ENCODE peak calls at places on chromosomes 3 and 15, in five cellular contexts. D is breast epithelium, E is left ventricle myocardium inferior, V is A549, L is heart left ventricle. A is an unnamed sample.

GRCh38 chr15:53753813-53754212 is 5.7 kb downstream of the WDR72 start:
- DNase-seq in L (no peak), D (no peak), E (no peak), V (no peak), A (no peak)

GRCh38 chr15:68632101-68632500 is 53.3 kb downstream of the CORO2B start:
- DNase-seq in V (no peak), L (no peak), D (no peak), E (no peak), A (no peak)

GRCh38 chr15:33600161-33600560 is 289.4 kb downstream of the RYR3 start:
- DNase-seq in V (no peak), L (no peak), E (no peak), D (no peak), A (no peak)

GRCh38 chr15:34721802-34722795 is 32.7 kb downstream of the GJD2 start:
- DNase-seq in E (peak; percentile 73), V (peak; percentile 59), D (no peak), L (peak; percentile 88), A (peak; percentile 68)

GRCh38 chr15:65303687-65304392 is 637 bp upstream of the RNU5B-1 start:
- DNase-seq in L (peak; percentile 75), D (peak; percentile 70), V (peak; percentile 80), E (peak; percentile 66), A (peak; percentile 85)

GRCh38 chr3:189690237-189690636 is 59.0 kb downstream of the TP63 start:
- DNase-seq in D (no peak), E (no peak), V (no peak), L (no peak), A (no peak)

GRCh38 chr15:99452728-99453643 is 112.8 kb upstream of the MEF2A start:
- DNase-seq in V (no peak), D (peak; percentile 65), L (peak; percentile 96), E (peak; percentile 89), A (peak; percentile 92)

GRCh38 chr3:170331143-170331542 is 26.4 kb upstream of the SKIL start:
- DNase-seq in E (no peak), D (no peak), L (no peak), V (peak; percentile 59), A (no peak)

GRCh38 chr3:100525753-100526612 is 33.6 kb downstream of the TMEM45A start:
- DNase-seq in E (no peak), V (peak; percentile 7), L (no peak), D (peak; percentile 66), A (no peak)

GRCh38 chr3:43620953-43621405 is 832 bp downstream of the ANO10 start:
- DNase-seq in E (no peak), V (no peak), D (no peak), L (no peak), A (no peak)

GRCh38 chr15:25674948-25675347 is 188.2 kb downstream of the ATP10A start:
- DNase-seq in D (peak; percentile 55), E (peak; percentile 66), V (no peak), L (peak; percentile 56), A (no peak)

GRCh38 chr15:82646250-82647044 is 716 bp downstream of the CPEB1 start:
- DNase-seq in L (no peak), E (no peak), V (no peak), D (no peak), A (no peak)

GRCh38 chr15:29382862-29383261 is 113.2 kb upstream of the NSMCE3 start:
- DNase-seq in L (no peak), E (no peak), D (no peak), V (no peak), A (no peak)

GRCh38 chr3:124351430-124352142 is 359.7 kb upstream of the ROPN1 start:
- DNase-seq in D (no peak), E (no peak), L (peak; percentile 25), V (peak; percentile 63), A (no peak)

GRCh38 chr3:20047940-20048339 is 7.7 kb downstream of the KAT2B start:
- DNase-seq in E (no peak), V (no peak), D (no peak), L (no peak), A (no peak)

GRCh38 chr3:58388550-58389061 is 45.0 kb downstream of the PDHB start:
- DNase-seq in E (no peak), L (no peak), D (no peak), V (no peak), A (no peak)

GRCh38 chr3:121748638-121749275 is 784 bp downstream of the GOLGB1 start:
- DNase-seq in D (no peak), V (no peak), E (no peak), L (no peak), A (no peak)

GRCh38 chr3:129597792-129598381 is 8.6 kb downstream of the PLXND1 start:
- DNase-seq in L (peak; percentile 38), E (no peak), V (no peak), D (no peak), A (no peak)

GRCh38 chr3:48997714-48998637 is 7.9 kb downstream of the P4HTM start:
- DNase-seq in D (no peak), V (no peak), L (no peak), E (no peak), A (no peak)

GRCh38 chr3:42517143-42517542 is 14.7 kb downstream of the VIPR1 start:
- DNase-seq in E (no peak), D (no peak), L (peak; percentile 18), V (no peak), A (no peak)

GRCh38 chr15:52164631-52165265 is 26.4 kb downstream of the GNB5 start:
- DNase-seq in V (no peak), D (no peak), E (no peak), L (no peak), A (no peak)

GRCh38 chr15:23384371-23384770 is 29.8 kb downstream of the GOLGA8S start:
- DNase-seq in L (no peak), V (no peak), D (no peak), E (no peak), A (no peak)

GRCh38 chr3:8839607-8840325 is 70.4 kb upstream of the OXTR start:
- DNase-seq in D (no peak), L (no peak), E (no peak), V (peak; percentile 26), A (no peak)

GRCh38 chr3:46684881-46685280 is 8.6 kb downstream of the ALS2CL start:
- DNase-seq in D (no peak), V (no peak), E (no peak), L (no peak), A (no peak)

GRCh38 chr3:35486295-35486694 is 153.0 kb upstream of the ARPP21 start:
- DNase-seq in E (no peak), L (no peak), V (no peak), D (no peak), A (no peak)

GRCh38 chr3:195147649-195148121 is 123.3 kb downstream of the XXYLT1 start:
- DNase-seq in V (no peak), L (peak; percentile 61), E (peak; percentile 57), D (no peak), A (peak; percentile 86)

GRCh38 chr3:63056932-63057331 is 181.7 kb upstream of the CADPS start:
- DNase-seq in E (no peak), L (no peak), D (no peak), V (no peak), A (no peak)

GRCh38 chr3:196225763-196226364 is 9.5 kb downstream of the SLC51A start:
- DNase-seq in E (no peak), V (no peak), L (no peak), D (no peak), A (no peak)

GRCh38 chr15:98548172-98548971 is 100.0 kb upstream of the IGF1R start:
- DNase-seq in E (peak; percentile 71), D (peak; percentile 63), V (peak; percentile 72), L (peak; percentile 81), A (peak; percentile 93)

GRCh38 chr3:62371735-62372591 is 1.4 kb downstream of the FEZF2 start:
- DNase-seq in V (no peak), L (no peak), E (no peak), D (no peak), A (no peak)

GRCh38 chr15:53116169-53116568 is 326.0 kb upstream of the ONECUT1 start:
- DNase-seq in E (no peak), D (no peak), V (no peak), L (no peak), A (no peak)

GRCh38 chr15:89138999-89139612 is 50.9 kb downstream of the ABHD2 start:
- DNase-seq in L (no peak), E (no peak), D (no peak), V (no peak), A (no peak)

GRCh38 chr15:89139613-89140499 is 51.6 kb downstream of the ABHD2 start:
- DNase-seq in L (peak; percentile 65), D (no peak), V (peak; percentile 36), E (no peak), A (no peak)

GRCh38 chr15:89136084-89136806 is 48.0 kb downstream of the ABHD2 start:
- DNase-seq in V (no peak), L (no peak), E (no peak), D (no peak), A (no peak)

GRCh38 chr15:89137926-89138325 is 49.7 kb downstream of the ABHD2 start:
- DNase-seq in V (no peak), E (no peak), L (no peak), D (no peak), A (no peak)

GRCh38 chr15:89136818-89137772 is 48.8 kb downstream of the ABHD2 start:
- DNase-seq in V (no peak), E (peak; percentile 59), L (peak; percentile 76), D (no peak), A (peak; percentile 80)
- H3K27ac ChIP-seq in V (no peak overlapping the region), E (peak overlapping the region; percentile 86), L (peak overlapping the region; percentile 78), D (peak overlapping the region; percentile 89), A (peak overlapping the region; percentile 43)

DNA sequence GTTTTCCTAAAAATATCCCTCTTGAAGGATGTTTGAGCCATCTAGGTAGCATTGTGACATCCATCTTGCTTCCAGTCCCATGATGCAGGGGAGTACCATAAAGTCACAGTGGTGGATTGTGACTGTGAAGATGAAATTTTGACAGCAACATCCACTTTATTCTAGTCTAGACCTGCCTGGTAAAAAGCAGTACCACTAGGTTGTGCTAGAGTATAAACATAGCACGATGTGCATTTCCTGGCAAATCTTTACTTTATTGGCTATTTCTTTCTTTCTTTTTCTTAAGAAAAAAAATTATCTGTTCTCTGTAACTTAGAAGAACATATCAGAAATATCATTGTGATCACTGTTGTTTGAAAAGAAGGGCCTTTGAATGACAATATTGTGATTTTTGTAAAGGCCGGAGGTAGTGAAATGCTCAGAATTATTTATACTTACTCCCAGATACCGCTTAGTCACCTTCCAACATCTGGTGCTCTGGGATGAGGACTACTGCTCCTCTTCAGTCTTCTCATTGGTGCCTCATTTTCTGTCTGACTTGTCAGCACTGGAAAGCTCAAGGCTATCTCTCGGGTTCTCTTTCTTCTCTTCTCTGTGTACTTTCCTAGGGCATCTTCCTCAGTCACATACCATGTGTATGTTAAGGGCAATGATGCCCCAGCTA is 35.6 kb downstream of the AGBL1 start:
- DNase-seq in E (no peak), D (no peak), V (no peak), L (no peak), A (no peak)
- TF ChIP-seq CTCF in E (peak; percentile 40), D (no peak), V (no peak), L (peak; percentile 30), A (no peak)

DNA sequence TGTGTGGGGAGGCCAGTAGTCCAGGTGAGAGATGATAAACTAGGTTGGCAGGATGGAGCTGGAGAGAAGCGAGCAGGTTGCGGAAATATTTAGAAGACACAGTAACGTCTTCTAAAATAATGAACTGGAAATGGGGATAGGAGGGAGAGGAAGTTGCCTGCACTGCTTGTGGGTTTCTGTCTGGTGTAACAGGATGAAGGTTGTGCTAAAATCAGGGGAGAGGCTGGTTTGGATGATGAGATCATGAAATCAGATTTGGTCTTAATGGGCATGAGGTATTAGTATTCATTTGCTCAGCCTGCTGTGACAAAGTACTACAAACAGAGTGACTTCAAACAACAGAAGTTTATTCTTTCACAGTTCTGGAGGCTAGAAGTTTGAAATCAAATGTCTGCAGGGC is 32.1 kb upstream of the TNFAIP8L3 start:
- DNase-seq in E (no peak), V (no peak), L (no peak), D (no peak), A (no peak)
- H3K27ac ChIP-seq in E (no peak overlapping the region), V (no peak overlapping the region), L (no peak overlapping the region), D (no peak overlapping the region), A (no peak overlapping the region)

GRCh38 chr3:88641033-88641604 is 466.3 kb upstream of the EPHA3 start:
- DNase-seq in D (no peak), E (no peak), L (no peak), V (no peak), A (no peak)
- TF ChIP-seq CTCF in D (no peak), E (peak; percentile 28), L (no peak), V (no peak), A (no peak)

A was measured in spleen.